ENCODE peak calls at places on chromosomes 4 and X, in nine cellular contexts. One of them, this sample, is unnamed.

GRCh38 chr4:175469519-175469918 is 342.5 kb downstream of the GPM6A start:
- DNase-seq in thyroid gland: no peak
- DNase-seq in fibroblast of lung: no peak
- DNase-seq in retinal pigment epithelial cell: no peak
- DNase-seq in CD8-positive, alpha-beta memory T cell: no peak
- DNase-seq in CD4-positive, alpha-beta memory T cell: no peak
- DNase-seq in GM12878: no peak
- DNase-seq in MG63: peak; percentile 76
- DNase-seq in HCT116: no peak
- DNase-seq in this sample: peak; percentile 31

GRCh38 chr4:76779740-76780459 is 118.0 kb downstream of the SOWAHB start:
- DNase-seq in thyroid gland: peak; percentile 92
- DNase-seq in fibroblast of lung: peak; percentile 66
- DNase-seq in retinal pigment epithelial cell: no peak
- DNase-seq in CD8-positive, alpha-beta memory T cell: no peak
- DNase-seq in CD4-positive, alpha-beta memory T cell: no peak
- DNase-seq in GM12878: no peak
- DNase-seq in MG63: peak; percentile 51
- DNase-seq in HCT116: no peak
- DNase-seq in this sample: peak; percentile 46

GRCh38 chr4:40721730-40722171 is 28.0 kb upstream of the NSUN7 start:
- DNase-seq in thyroid gland: no peak
- DNase-seq in fibroblast of lung: no peak
- DNase-seq in retinal pigment epithelial cell: no peak
- DNase-seq in CD8-positive, alpha-beta memory T cell: no peak
- DNase-seq in CD4-positive, alpha-beta memory T cell: no peak
- DNase-seq in GM12878: no peak
- DNase-seq in MG63: no peak
- DNase-seq in HCT116: no peak
- DNase-seq in this sample: no peak

GRCh38 chr4:125317526-125317880 is 2.7 kb downstream of the FAT4 start:
- DNase-seq in thyroid gland: no peak
- DNase-seq in fibroblast of lung: peak; percentile 63
- DNase-seq in retinal pigment epithelial cell: no peak
- DNase-seq in CD8-positive, alpha-beta memory T cell: no peak
- DNase-seq in CD4-positive, alpha-beta memory T cell: no peak
- DNase-seq in GM12878: no peak
- DNase-seq in MG63: peak; percentile 41
- DNase-seq in HCT116: no peak
- DNase-seq in this sample: peak; percentile 57

GRCh38 chr4:52098618-52099017 is 47.5 kb downstream of the SPATA18 start:
- DNase-seq in thyroid gland: no peak
- DNase-seq in fibroblast of lung: no peak
- DNase-seq in retinal pigment epithelial cell: no peak
- DNase-seq in CD8-positive, alpha-beta memory T cell: no peak
- DNase-seq in CD4-positive, alpha-beta memory T cell: no peak
- DNase-seq in GM12878: no peak
- DNase-seq in MG63: no peak
- DNase-seq in HCT116: no peak
- DNase-seq in this sample: no peak

GRCh38 chrX:3712870-3713224 is 602 bp downstream of the PRKX start:
- DNase-seq in thyroid gland: no peak
- DNase-seq in fibroblast of lung: no peak
- DNase-seq in retinal pigment epithelial cell: no peak
- DNase-seq in CD8-positive, alpha-beta memory T cell: peak; percentile 17
- DNase-seq in CD4-positive, alpha-beta memory T cell: peak; percentile 18
- DNase-seq in GM12878: no peak
- DNase-seq in MG63: no peak
- DNase-seq in HCT116: no peak
- DNase-seq in this sample: no peak

GRCh38 chrX:111597967-111598366 is 83.0 kb upstream of the ALG13 start:
- DNase-seq in thyroid gland: no peak
- DNase-seq in fibroblast of lung: no peak
- DNase-seq in retinal pigment epithelial cell: no peak
- DNase-seq in CD8-positive, alpha-beta memory T cell: no peak
- DNase-seq in CD4-positive, alpha-beta memory T cell: no peak
- DNase-seq in GM12878: no peak
- DNase-seq in MG63: no peak
- DNase-seq in HCT116: no peak
- DNase-seq in this sample: no peak

GRCh38 chrX:115584715-115585114 is 23.7 kb downstream of the PLS3 start:
- DNase-seq in thyroid gland: no peak
- DNase-seq in fibroblast of lung: peak; percentile 51
- DNase-seq in retinal pigment epithelial cell: no peak
- DNase-seq in CD8-positive, alpha-beta memory T cell: no peak
- DNase-seq in CD4-positive, alpha-beta memory T cell: no peak
- DNase-seq in GM12878: no peak
- DNase-seq in MG63: no peak
- DNase-seq in HCT116: no peak
- DNase-seq in this sample: peak; percentile 82

GRCh38 chr4:171142639-171143038 is 670.6 kb upstream of the GALNTL6 start:
- DNase-seq in thyroid gland: no peak
- DNase-seq in fibroblast of lung: no peak
- DNase-seq in retinal pigment epithelial cell: no peak
- DNase-seq in CD8-positive, alpha-beta memory T cell: no peak
- DNase-seq in CD4-positive, alpha-beta memory T cell: no peak
- DNase-seq in GM12878: no peak
- DNase-seq in MG63: no peak
- DNase-seq in HCT116: no peak
- DNase-seq in this sample: no peak

GRCh38 chr4:167930171-167930570 is 162.2 kb upstream of the ANXA10 start:
- DNase-seq in thyroid gland: no peak
- DNase-seq in fibroblast of lung: no peak
- DNase-seq in retinal pigment epithelial cell: no peak
- DNase-seq in CD8-positive, alpha-beta memory T cell: no peak
- DNase-seq in CD4-positive, alpha-beta memory T cell: no peak
- DNase-seq in GM12878: no peak
- DNase-seq in MG63: no peak
- DNase-seq in HCT116: no peak
- DNase-seq in this sample: no peak

GRCh38 chr4:88138561-88138960 is 19.9 kb downstream of the ABCG2 start:
- DNase-seq in thyroid gland: no peak
- DNase-seq in fibroblast of lung: peak; percentile 79
- DNase-seq in retinal pigment epithelial cell: no peak
- DNase-seq in CD8-positive, alpha-beta memory T cell: no peak
- DNase-seq in CD4-positive, alpha-beta memory T cell: no peak
- DNase-seq in GM12878: no peak
- DNase-seq in MG63: peak; percentile 55
- DNase-seq in HCT116: no peak
- DNase-seq in this sample: peak; percentile 71

GRCh38 chr4:180674629-180675367 is 1568.4 kb upstream of the TENM3 start:
- DNase-seq in thyroid gland: no peak
- DNase-seq in fibroblast of lung: no peak
- DNase-seq in retinal pigment epithelial cell: peak; percentile 23
- DNase-seq in CD8-positive, alpha-beta memory T cell: no peak
- DNase-seq in CD4-positive, alpha-beta memory T cell: no peak
- DNase-seq in GM12878: no peak
- DNase-seq in MG63: no peak
- DNase-seq in HCT116: no peak
- DNase-seq in this sample: no peak

GRCh38 chrX:74250574-74250973 is 53.4 kb upstream of the ZCCHC13 start:
- DNase-seq in thyroid gland: no peak
- DNase-seq in fibroblast of lung: no peak
- DNase-seq in retinal pigment epithelial cell: no peak
- DNase-seq in CD8-positive, alpha-beta memory T cell: no peak
- DNase-seq in CD4-positive, alpha-beta memory T cell: no peak
- DNase-seq in GM12878: no peak
- DNase-seq in MG63: no peak
- DNase-seq in HCT116: no peak
- DNase-seq in this sample: no peak

DNA sequence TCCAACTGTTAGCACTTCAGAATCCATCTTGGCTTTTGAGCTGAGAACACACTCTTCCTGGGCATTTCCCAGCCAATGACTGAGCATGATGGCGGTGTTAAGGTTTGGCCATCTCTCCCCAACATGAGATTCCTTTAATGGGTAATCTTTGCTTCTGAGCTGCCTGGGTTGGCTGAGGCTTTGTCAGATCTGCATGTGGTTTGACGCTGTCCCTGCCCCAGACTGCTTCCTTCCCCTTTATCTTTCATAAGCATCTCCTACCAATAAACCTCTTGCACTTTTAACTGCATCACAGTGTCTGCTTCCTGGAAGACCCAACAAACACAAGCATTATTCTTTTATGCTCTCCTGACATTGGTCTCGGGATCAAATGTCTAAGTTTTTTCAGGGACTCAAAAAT is 31.5 kb upstream of the DIPK2B start:
- DNase-seq in thyroid gland: no peak
- DNase-seq in fibroblast of lung: no peak
- DNase-seq in retinal pigment epithelial cell: no peak
- DNase-seq in CD8-positive, alpha-beta memory T cell: peak; percentile 28
- DNase-seq in CD4-positive, alpha-beta memory T cell: peak; percentile 33
- DNase-seq in GM12878: no peak
- DNase-seq in MG63: no peak
- DNase-seq in HCT116: no peak
- DNase-seq in this sample: no peak
- H3K4me3 ChIP-seq in thyroid gland: no peak overlapping the region
- H3K4me3 ChIP-seq in fibroblast of lung: no peak overlapping the region
- H3K4me3 ChIP-seq in retinal pigment epithelial cell: no peak overlapping the region
- H3K4me3 ChIP-seq in CD8-positive, alpha-beta memory T cell: no peak overlapping the region
- H3K4me3 ChIP-seq in CD4-positive, alpha-beta memory T cell: no peak overlapping the region
- H3K4me3 ChIP-seq in GM12878: no peak overlapping the region
- H3K4me3 ChIP-seq in MG63: no peak overlapping the region
- H3K4me3 ChIP-seq in HCT116: no peak overlapping the region
- H3K4me3 ChIP-seq in this sample: no peak overlapping the region

DNA sequence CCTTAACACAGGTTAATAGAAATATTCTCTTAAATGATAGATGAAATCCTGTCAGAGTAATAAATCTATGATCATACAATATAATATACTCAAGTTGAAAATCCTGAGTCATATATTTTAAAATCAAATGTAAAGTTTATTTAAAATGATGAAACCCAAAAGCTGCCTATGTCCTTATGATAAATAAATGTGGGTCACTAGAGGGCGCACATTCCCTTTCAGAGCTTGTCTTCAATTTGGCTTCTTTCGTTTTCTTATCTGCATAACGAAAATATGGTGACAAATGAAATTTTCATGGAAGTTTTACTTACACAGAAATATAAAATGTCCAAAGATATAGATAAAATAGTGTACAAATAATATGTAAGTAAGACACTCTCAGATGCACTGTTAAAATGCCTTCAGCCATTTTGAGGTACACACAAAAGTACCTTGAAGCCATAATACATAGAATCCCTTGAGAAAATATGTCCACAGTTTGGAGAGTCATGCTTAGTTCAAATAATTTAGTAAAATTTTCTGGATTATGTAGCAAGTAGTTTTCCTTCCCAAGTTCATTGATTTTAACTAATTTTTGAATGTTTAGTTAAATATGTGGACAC is 680.4 kb downstream of the DMD start:
- DNase-seq in thyroid gland: peak; percentile 5
- DNase-seq in fibroblast of lung: peak; percentile 69
- DNase-seq in retinal pigment epithelial cell: peak; percentile 5
- DNase-seq in CD8-positive, alpha-beta memory T cell: no peak
- DNase-seq in CD4-positive, alpha-beta memory T cell: peak; percentile 23
- DNase-seq in GM12878: no peak
- DNase-seq in MG63: no peak
- DNase-seq in HCT116: no peak
- DNase-seq in this sample: peak; percentile 70
- H3K4me3 ChIP-seq in thyroid gland: no peak overlapping the region
- H3K4me3 ChIP-seq in fibroblast of lung: no peak overlapping the region
- H3K4me3 ChIP-seq in retinal pigment epithelial cell: no peak overlapping the region
- H3K4me3 ChIP-seq in CD8-positive, alpha-beta memory T cell: no peak overlapping the region
- H3K4me3 ChIP-seq in CD4-positive, alpha-beta memory T cell: no peak overlapping the region
- H3K4me3 ChIP-seq in GM12878: no peak overlapping the region
- H3K4me3 ChIP-seq in MG63: peak overlapping the region; percentile 26
- H3K4me3 ChIP-seq in HCT116: no peak overlapping the region
- H3K4me3 ChIP-seq in this sample: peak overlapping the region; percentile 21

DNA sequence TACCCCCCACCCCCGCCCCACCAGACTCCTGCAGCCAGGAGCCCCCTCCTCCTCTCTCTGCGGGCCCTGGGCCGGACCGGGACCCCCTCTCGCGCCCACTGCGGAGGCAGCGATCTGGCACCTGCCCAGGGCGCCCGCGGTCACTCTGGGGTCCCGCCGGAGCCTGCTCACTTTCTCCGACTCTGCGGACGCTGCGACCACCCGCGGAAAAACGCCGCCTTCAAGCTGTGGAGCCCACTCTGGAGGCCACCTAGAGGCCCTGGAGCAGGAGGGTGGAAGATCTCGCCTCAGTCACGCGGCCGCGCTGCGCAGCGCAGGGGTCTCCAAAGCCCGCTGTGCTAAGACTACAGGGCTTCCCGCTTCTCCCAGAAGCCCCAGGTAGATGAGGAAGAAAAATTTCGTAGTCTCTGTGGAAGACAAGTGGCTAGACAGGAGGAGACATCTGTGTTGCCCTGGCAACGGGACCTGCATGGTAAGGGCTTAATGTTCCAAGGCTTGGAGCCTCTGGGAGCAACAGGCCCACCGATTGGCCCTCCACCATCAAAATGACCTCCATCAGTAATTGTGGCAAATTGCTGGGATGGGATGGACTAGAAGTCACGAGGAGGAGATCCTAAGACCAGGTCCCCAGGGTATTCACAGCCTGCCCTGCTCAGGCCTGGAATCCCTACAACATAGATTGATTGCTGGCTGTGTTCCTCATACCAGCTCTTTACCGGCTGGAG is at the start of gene PNMA6F:
- DNase-seq in thyroid gland: no peak
- DNase-seq in fibroblast of lung: no peak
- DNase-seq in retinal pigment epithelial cell: no peak
- DNase-seq in CD8-positive, alpha-beta memory T cell: no peak
- DNase-seq in CD4-positive, alpha-beta memory T cell: no peak
- DNase-seq in GM12878: no peak
- DNase-seq in MG63: no peak
- DNase-seq in HCT116: no peak
- DNase-seq in this sample: no peak
- H3K4me3 ChIP-seq in thyroid gland: no peak within 1 kb of the TSS
- H3K4me3 ChIP-seq in fibroblast of lung: no peak within 1 kb of the TSS
- H3K4me3 ChIP-seq in retinal pigment epithelial cell: no peak within 1 kb of the TSS
- H3K4me3 ChIP-seq in CD8-positive, alpha-beta memory T cell: no peak within 1 kb of the TSS
- H3K4me3 ChIP-seq in CD4-positive, alpha-beta memory T cell: no peak within 1 kb of the TSS
- H3K4me3 ChIP-seq in GM12878: no peak within 1 kb of the TSS
- H3K4me3 ChIP-seq in MG63: no peak within 1 kb of the TSS
- H3K4me3 ChIP-seq in HCT116: no peak within 1 kb of the TSS
- H3K4me3 ChIP-seq in this sample: no peak within 1 kb of the TSS

DNA sequence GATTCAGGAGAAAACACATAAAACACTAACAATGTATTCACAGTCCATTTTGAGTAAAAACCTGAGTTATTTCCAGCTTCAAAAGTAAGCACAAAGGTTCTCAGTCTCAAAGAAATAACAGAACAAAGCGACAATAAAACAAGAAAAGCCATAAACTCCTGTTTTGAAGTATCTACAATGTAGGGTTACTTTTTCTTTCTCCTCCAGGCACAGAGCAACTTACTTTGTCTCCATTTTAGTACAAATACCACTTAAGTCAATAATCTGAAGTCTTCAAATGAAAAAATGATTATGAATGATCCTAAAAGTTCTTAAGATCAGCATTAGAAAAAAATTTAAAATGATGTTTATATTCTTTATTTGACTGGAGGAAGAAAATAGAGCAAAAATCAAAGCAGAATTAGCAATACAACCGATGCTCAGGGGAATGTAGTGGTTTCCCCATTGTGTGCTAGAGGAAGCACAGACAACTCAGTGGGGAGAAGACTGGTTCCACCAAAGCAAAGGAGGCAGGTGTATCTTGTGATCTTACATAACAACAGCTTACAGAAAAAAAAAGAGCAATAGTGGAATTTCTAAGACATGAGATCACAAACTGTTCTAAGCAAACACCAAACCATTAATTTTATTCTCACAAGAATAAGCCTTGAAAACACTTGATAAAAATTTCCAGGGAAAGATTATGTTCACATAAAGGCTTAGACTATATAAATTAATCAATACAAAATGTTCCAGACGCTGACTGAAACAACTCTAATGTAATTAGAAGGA is 35.1 kb downstream of the EPHA5 start:
- DNase-seq in thyroid gland: no peak
- DNase-seq in fibroblast of lung: no peak
- DNase-seq in retinal pigment epithelial cell: no peak
- DNase-seq in CD8-positive, alpha-beta memory T cell: no peak
- DNase-seq in CD4-positive, alpha-beta memory T cell: no peak
- DNase-seq in GM12878: no peak
- DNase-seq in MG63: no peak
- DNase-seq in HCT116: no peak
- DNase-seq in this sample: no peak
- H3K4me3 ChIP-seq in thyroid gland: no peak overlapping the region
- H3K4me3 ChIP-seq in fibroblast of lung: no peak overlapping the region
- H3K4me3 ChIP-seq in retinal pigment epithelial cell: no peak overlapping the region
- H3K4me3 ChIP-seq in CD8-positive, alpha-beta memory T cell: no peak overlapping the region
- H3K4me3 ChIP-seq in CD4-positive, alpha-beta memory T cell: no peak overlapping the region
- H3K4me3 ChIP-seq in GM12878: no peak overlapping the region
- H3K4me3 ChIP-seq in MG63: no peak overlapping the region
- H3K4me3 ChIP-seq in HCT116: no peak overlapping the region
- H3K4me3 ChIP-seq in this sample: no peak overlapping the region

This sample was measured in cardiac fibroblast.